ENCODE peak calls at places on chromosomes 16 and 17, in eight cellular contexts. X is Daoy; Y is A172; N is NCI-H1092; D is cardiac muscle cell; A is HFFc6; Q is aorta; K is activated CD4-positive, alpha-beta memory T cell treated with anti-CD3 and anti-CD28 coated beads, Interleukin-2, amount 10 ng/mL, durations not matched to agents 7 days and 5 days. W is an unnamed sample.

GRCh38 chr16:80656731-80657150 is 115.9 kb downstream of the DYNLRB2 start:
- DNase-seq in X (no peak), Y (no peak), N (no peak), D (no peak), A (no peak), Q (no peak), K (peak), W (no peak)

GRCh38 chr17:74089869-74090464 is 113.5 kb upstream of the RPL38 start:
- DNase-seq in X (peak), Y (peak), N (peak), D (peak), A (no peak), Q (no peak), K (peak), W (no peak)

GRCh38 chr16:82735176-82735575 is 108.4 kb downstream of the CDH13 start:
- DNase-seq in X (no peak), Y (no peak), N (no peak), D (peak), A (no peak), Q (no peak), K (no peak), W (no peak)

GRCh38 chr16:87316450-87316922 is 706 bp downstream of the C16orf95 start:
- DNase-seq in X (no peak), Y (no peak), N (no peak), D (no peak), A (no peak), Q (no peak), K (no peak), W (no peak)

GRCh38 chr16:85612191-85612800 is 826 bp upstream of the GSE1 start:
- DNase-seq in X (peak), Y (peak), N (peak), D (peak), A (peak), Q (peak), K (peak), W (peak)

GRCh38 chr16:8866884-8867482 is 1.8 kb downstream of the CARHSP1 start:
- DNase-seq in X (no peak), Y (no peak), N (no peak), D (no peak), A (no peak), Q (no peak), K (no peak), W (no peak)

GRCh38 chr17:34598161-34598776 is 18.9 kb downstream of the TMEM132E start:
- DNase-seq in X (no peak), Y (no peak), N (no peak), D (no peak), A (no peak), Q (no peak), K (no peak), W (peak)

GRCh38 chr17:39209317-39210092 is 9.4 kb downstream of the RPL19 start:
- DNase-seq in X (peak), Y (no peak), N (no peak), D (peak), A (peak), Q (peak), K (peak), W (no peak)

GRCh38 chr16:3065069-3065741 is at the start of gene IL32:
- DNase-seq in X (peak), Y (peak), N (no peak), D (peak), A (peak), Q (no peak), K (peak), W (no peak)

GRCh38 chr16:25411376-25412081 is 153.9 kb upstream of the ZKSCAN2 start:
- DNase-seq in X (no peak), Y (no peak), N (no peak), D (no peak), A (no peak), Q (no peak), K (no peak), W (no peak)

GRCh38 chr16:984736-985135 is 3.2 kb downstream of the SOX8 start:
- DNase-seq in X (no peak), Y (no peak), N (no peak), D (no peak), A (no peak), Q (no peak), K (no peak), W (no peak)

GRCh38 chr17:32503251-32504165 is 16.7 kb downstream of the CDK5R1 start:
- DNase-seq in X (no peak), Y (peak), N (no peak), D (no peak), A (peak), Q (peak), K (peak), W (no peak)

GRCh38 chr17:8016632-8017424 is 14.4 kb downstream of the GUCY2D start:
- DNase-seq in X (peak), Y (no peak), N (peak), D (peak), A (no peak), Q (no peak), K (peak), W (peak)

GRCh38 chr16:65012357-65012756 is 109.5 kb downstream of the CDH11 start:
- DNase-seq in X (no peak), Y (peak), N (no peak), D (no peak), A (peak), Q (no peak), K (no peak), W (no peak)

GRCh38 chr17:5563451-5563850 is 20.9 kb downstream of the NLRP1 start:
- DNase-seq in X (no peak), Y (no peak), N (no peak), D (peak), A (peak), Q (no peak), K (no peak), W (no peak)

GRCh38 chr17:64411999-64412771 is 21.5 kb upstream of the PECAM1 start:
- DNase-seq in X (no peak), Y (peak), N (peak), D (peak), A (no peak), Q (no peak), K (no peak), W (no peak)

GRCh38 chr17:41689497-41690299 is 1.0 kb downstream of the EIF1 start:
- DNase-seq in X (peak), Y (peak), N (no peak), D (peak), A (peak), Q (no peak), K (peak), W (no peak)

GRCh38 chr16:74168445-74168844 is 128.2 kb upstream of the PSMD7 start:
- DNase-seq in X (no peak), Y (no peak), N (no peak), D (no peak), A (no peak), Q (no peak), K (no peak), W (no peak)

GRCh38 chr17:45235071-45236001 is 13.7 kb downstream of the FMNL1 start:
- DNase-seq in X (peak), Y (peak), N (peak), D (peak), A (peak), Q (peak), K (peak), W (peak)

GRCh38 chr17:44768505-44769142 is 9.8 kb downstream of the ADAM11 start:
- DNase-seq in X (no peak), Y (no peak), N (no peak), D (no peak), A (no peak), Q (no peak), K (no peak), W (no peak)

GRCh38 chr17:17877548-17878358 is 41.0 kb upstream of the SREBF1 start:
- DNase-seq in X (peak), Y (peak), N (peak), D (peak), A (peak), Q (peak), K (no peak), W (no peak)